ENCODE peak calls at places on chromosomes 2 and 18, in six cellular contexts. Y is HL-60, I is sigmoid colon, P is K562, C is stomach, H is HCT116. U is an unnamed sample.

GRCh38 chr2:216829533-216829932 is 30.3 kb downstream of the TNP1 start:
- DNase-seq in Y (no peak), I (peak), P (peak), C (peak), H (no peak), U (no peak)

GRCh38 chr2:100699131-100699530 is 120.8 kb upstream of the NPAS2 start:
- DNase-seq in Y (no peak), I (no peak), P (no peak), C (no peak), H (no peak), U (no peak)

GRCh38 chr18:8982416-8983183 is 119.9 kb upstream of the NDUFV2 start:
- DNase-seq in Y (no peak), I (no peak), P (peak), C (peak), H (peak), U (peak)

GRCh38 chr2:37349376-37349775 is 4.9 kb downstream of the QPCT start:
- DNase-seq in Y (no peak), I (no peak), P (no peak), C (no peak), H (no peak), U (peak)

GRCh38 chr18:13530879-13531387 is 195.4 kb downstream of the FAM210A start:
- DNase-seq in Y (no peak), I (peak), P (no peak), C (peak), H (peak), U (peak)

GRCh38 chr2:146161256-146161882 is 1641.5 kb upstream of the ZEB2 start:
- DNase-seq in Y (no peak), I (no peak), P (no peak), C (no peak), H (no peak), U (no peak)

GRCh38 chr2:157444643-157445040 is 753 bp upstream of the CYTIP start:
- DNase-seq in Y (no peak), I (no peak), P (no peak), C (no peak), H (no peak), U (no peak)

GRCh38 chr2:168165418-168165817 is 82.0 kb downstream of the STK39 start:
- DNase-seq in Y (no peak), I (no peak), P (no peak), C (no peak), H (no peak), U (no peak)

GRCh38 chr2:216142540-216142939 is 33.4 kb downstream of the XRCC5 start:
- DNase-seq in Y (no peak), I (no peak), P (no peak), C (no peak), H (no peak), U (no peak)

GRCh38 chr2:101418704-101419663 is 31.7 kb upstream of the CREG2 start:
- DNase-seq in Y (no peak), I (peak), P (peak), C (peak), H (peak), U (peak)

GRCh38 chr2:216596986-216597509 is 36.2 kb upstream of the IGFBP2 start:
- DNase-seq in Y (no peak), I (no peak), P (no peak), C (no peak), H (no peak), U (no peak)

GRCh38 chr2:224410946-224411561 is 9.1 kb upstream of the FAM124B start:
- DNase-seq in Y (no peak), I (no peak), P (no peak), C (no peak), H (no peak), U (no peak)

GRCh38 chr2:1898461-1899395 is 154.4 kb upstream of the PXDN start:
- DNase-seq in Y (no peak), I (no peak), P (no peak), C (no peak), H (no peak), U (no peak)

GRCh38 chr2:133171396-133172004 is 396.8 kb downstream of the NCKAP5 start:
- DNase-seq in Y (no peak), I (no peak), P (peak), C (no peak), H (peak), U (peak)

GRCh38 chr2:17621781-17622180 is 81.3 kb downstream of the VSNL1 start:
- DNase-seq in Y (no peak), I (no peak), P (no peak), C (no peak), H (no peak), U (no peak)

GRCh38 chr18:79628416-79629248 is 51.0 kb upstream of the CTDP1 start:
- DNase-seq in Y (no peak), I (peak), P (no peak), C (no peak), H (no peak), U (no peak)

GRCh38 chr2:216350214-216350789 is 22.0 kb downstream of the MARCHF4 start:
- DNase-seq in Y (no peak), I (no peak), P (peak), C (no peak), H (no peak), U (no peak)

DNA sequence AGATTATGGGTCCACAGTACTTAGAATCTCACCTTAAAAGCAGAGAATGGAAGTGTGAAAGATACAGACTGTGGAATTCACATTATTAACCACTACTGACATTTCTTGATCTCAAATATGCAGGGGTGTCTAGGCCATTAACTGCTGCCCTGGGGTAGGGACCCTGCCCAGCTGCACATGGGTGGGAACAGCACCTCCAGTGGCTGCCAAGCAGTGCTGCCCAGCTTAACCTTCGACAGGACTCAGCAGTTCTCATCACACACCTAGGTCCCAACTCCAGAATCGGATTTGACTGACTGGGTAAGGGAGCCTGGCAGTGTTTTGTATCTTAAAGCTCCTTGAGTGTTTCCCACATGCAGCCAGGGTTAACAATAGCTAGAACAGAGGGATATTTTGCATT is 14.9 kb downstream of the ERFE start:
- DNase-seq in Y (no peak), I (no peak), P (no peak), C (no peak), H (no peak), U (peak)
- TF ChIP-seq POLR2AphosphoS5 in Y (no peak), I (no peak), P (no peak), C (no peak), H (no peak), U (no peak)

GRCh38 chr2:74423226-74424095 is 1.9 kb downstream of the WDR54 start:
- DNase-seq in Y (no peak), I (peak), P (no peak), C (no peak), H (no peak), U (no peak)
- TF ChIP-seq POLR2AphosphoS5 in Y (no peak), I (no peak), P (no peak), C (no peak), H (no peak), U (no peak)

DNA sequence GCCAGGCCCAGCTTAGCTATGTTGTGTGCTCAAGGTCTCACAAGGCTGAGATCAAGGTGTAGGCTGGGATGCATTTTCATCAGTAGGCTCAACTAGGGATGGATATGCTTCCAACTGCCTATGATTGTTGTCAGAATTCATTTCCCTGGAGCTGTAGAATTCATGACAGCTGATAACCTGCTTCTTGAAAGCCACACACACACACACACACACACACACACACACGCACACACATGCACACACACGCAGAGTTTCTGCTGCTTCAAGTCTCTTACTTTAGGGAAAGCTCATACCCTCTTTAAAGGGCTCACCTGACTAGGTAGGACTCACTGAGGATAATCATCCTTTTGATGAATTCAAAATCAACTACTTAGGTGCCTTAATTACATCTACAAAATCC is 8.2 kb upstream of the VPS4B start:
- DNase-seq in Y (no peak), I (no peak), P (no peak), C (no peak), H (no peak), U (no peak)
- TF ChIP-seq POLR2AphosphoS5 in Y (no peak), I (no peak), P (no peak), C (no peak), H (no peak), U (no peak)

GRCh38 chr2:130985831-130986649 is 107.2 kb downstream of the FAM168B start:
- DNase-seq in Y (no peak), I (no peak), P (no peak), C (no peak), H (no peak), U (no peak)

GRCh38 chr2:130986890-130987493 is 106.3 kb downstream of the FAM168B start:
- DNase-seq in Y (no peak), I (no peak), P (no peak), C (no peak), H (no peak), U (no peak)

GRCh38 chr2:130987519-130988425 is 105.5 kb downstream of the FAM168B start:
- DNase-seq in Y (no peak), I (no peak), P (no peak), C (no peak), H (no peak), U (no peak)

DNA sequence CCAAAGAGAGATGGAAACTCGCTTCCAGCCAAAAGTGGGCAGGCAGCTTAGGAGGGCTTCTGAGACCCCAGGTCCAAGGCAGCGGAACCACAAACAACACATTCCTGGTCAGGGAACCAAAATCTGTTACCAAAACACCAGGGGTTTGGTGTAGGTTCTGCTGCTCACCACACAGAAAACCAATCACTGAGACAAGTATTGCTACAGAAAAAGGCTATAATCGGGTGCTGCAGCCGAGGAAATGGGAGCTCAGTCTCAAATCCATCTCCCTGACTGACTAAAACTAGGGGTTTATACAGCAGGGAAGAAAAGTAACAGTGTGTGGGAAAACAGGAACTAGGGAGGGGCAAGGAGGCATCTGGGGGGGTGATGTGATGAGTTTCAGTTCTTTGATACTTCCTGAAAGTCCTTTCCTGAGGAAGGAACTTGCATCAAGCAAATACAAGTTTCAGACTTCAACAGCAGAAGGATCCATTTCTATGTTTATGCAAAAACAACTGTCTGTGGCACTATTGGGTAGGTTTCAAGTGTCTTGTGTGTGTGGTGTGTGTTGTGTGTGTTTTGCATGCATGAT is 108.0 kb downstream of the FAM168B start:
- DNase-seq in Y (no peak), I (no peak), P (no peak), C (no peak), H (no peak), U (no peak)
- TF ChIP-seq POLR2AphosphoS5 in Y (no peak), I (no peak), P (no peak), C (no peak), H (no peak), U (no peak)

GRCh38 chr2:26562811-26563645 is 78.1 kb downstream of the CIB4 start:
- DNase-seq in Y (no peak), I (peak), P (no peak), C (peak), H (peak), U (peak)
- TF ChIP-seq POLR2AphosphoS5 in Y (no peak), I (no peak), P (no peak), C (no peak), H (no peak), U (no peak)

GRCh38 chr18:53458266-53458665 is 766.2 kb downstream of the MBD2 start:
- DNase-seq in Y (no peak), I (no peak), P (no peak), C (no peak), H (no peak), U (no peak)
- TF ChIP-seq POLR2AphosphoS5 in Y (no peak), I (no peak), P (no peak), C (no peak), H (no peak), U (no peak)

U was measured in GM23338.